ENCODE peak calls at places on chromosomes 3 and 15, in nine cellular contexts. One of them, this sample, is unnamed.

GRCh38 chr3:54079314-54079713 is 43.0 kb upstream of the CACNA2D3 start:
- DNase-seq in fibroblast of pulmonary artery: no peak
- DNase-seq in right atrium auricular region: no peak
- DNase-seq in fibroblast of lung: no peak
- DNase-seq in breast epithelium: no peak
- DNase-seq in dorsolateral prefrontal cortex: no peak
- DNase-seq in colonic mucosa: no peak
- DNase-seq in epithelial cell of esophagus: no peak
- DNase-seq in foreskin fibroblast: no peak
- DNase-seq in this sample: no peak

GRCh38 chr3:120425877-120426276 is 24.9 kb downstream of the FSTL1 start:
- DNase-seq in fibroblast of pulmonary artery: peak
- DNase-seq in right atrium auricular region: no peak
- DNase-seq in fibroblast of lung: peak
- DNase-seq in breast epithelium: no peak
- DNase-seq in dorsolateral prefrontal cortex: no peak
- DNase-seq in colonic mucosa: no peak
- DNase-seq in epithelial cell of esophagus: no peak
- DNase-seq in foreskin fibroblast: peak
- DNase-seq in this sample: peak

GRCh38 chr3:138195491-138195890 is 8.4 kb downstream of the ARMC8 start:
- DNase-seq in fibroblast of pulmonary artery: no peak
- DNase-seq in right atrium auricular region: no peak
- DNase-seq in fibroblast of lung: no peak
- DNase-seq in breast epithelium: no peak
- DNase-seq in dorsolateral prefrontal cortex: no peak
- DNase-seq in colonic mucosa: no peak
- DNase-seq in epithelial cell of esophagus: no peak
- DNase-seq in foreskin fibroblast: no peak
- DNase-seq in this sample: no peak

GRCh38 chr15:49883121-49883520 is 235.9 kb downstream of the ATP8B4 start:
- DNase-seq in fibroblast of pulmonary artery: no peak
- DNase-seq in right atrium auricular region: no peak
- DNase-seq in fibroblast of lung: no peak
- DNase-seq in breast epithelium: no peak
- DNase-seq in dorsolateral prefrontal cortex: no peak
- DNase-seq in colonic mucosa: no peak
- DNase-seq in epithelial cell of esophagus: no peak
- DNase-seq in foreskin fibroblast: no peak
- DNase-seq in this sample: no peak

GRCh38 chr15:77869021-77869895 is 208.3 kb downstream of the TBC1D2B start:
- DNase-seq in fibroblast of pulmonary artery: peak
- DNase-seq in right atrium auricular region: no peak
- DNase-seq in fibroblast of lung: no peak
- DNase-seq in breast epithelium: no peak
- DNase-seq in dorsolateral prefrontal cortex: peak
- DNase-seq in colonic mucosa: no peak
- DNase-seq in epithelial cell of esophagus: no peak
- DNase-seq in foreskin fibroblast: no peak
- DNase-seq in this sample: peak

GRCh38 chr15:42110367-42110766 is 16.0 kb upstream of the PLA2G4D start:
- DNase-seq in fibroblast of pulmonary artery: no peak
- DNase-seq in right atrium auricular region: no peak
- DNase-seq in fibroblast of lung: no peak
- DNase-seq in breast epithelium: no peak
- DNase-seq in dorsolateral prefrontal cortex: no peak
- DNase-seq in colonic mucosa: peak
- DNase-seq in epithelial cell of esophagus: peak
- DNase-seq in foreskin fibroblast: no peak
- DNase-seq in this sample: no peak

GRCh38 chr15:55196011-55196410 is 730 bp downstream of the RSL24D1 start:
- DNase-seq in fibroblast of pulmonary artery: peak
- DNase-seq in right atrium auricular region: no peak
- DNase-seq in fibroblast of lung: peak
- DNase-seq in breast epithelium: no peak
- DNase-seq in dorsolateral prefrontal cortex: no peak
- DNase-seq in colonic mucosa: peak
- DNase-seq in epithelial cell of esophagus: peak
- DNase-seq in foreskin fibroblast: no peak
- DNase-seq in this sample: peak

GRCh38 chr3:143901105-143901504 is 52.8 kb upstream of the SLC9A9 start:
- DNase-seq in fibroblast of pulmonary artery: peak
- DNase-seq in right atrium auricular region: no peak
- DNase-seq in fibroblast of lung: peak
- DNase-seq in breast epithelium: no peak
- DNase-seq in dorsolateral prefrontal cortex: no peak
- DNase-seq in colonic mucosa: no peak
- DNase-seq in epithelial cell of esophagus: peak
- DNase-seq in foreskin fibroblast: peak
- DNase-seq in this sample: peak

GRCh38 chr3:182182531-182182968 is 470.8 kb downstream of the SOX2 start:
- DNase-seq in fibroblast of pulmonary artery: no peak
- DNase-seq in right atrium auricular region: no peak
- DNase-seq in fibroblast of lung: no peak
- DNase-seq in breast epithelium: no peak
- DNase-seq in dorsolateral prefrontal cortex: no peak
- DNase-seq in colonic mucosa: no peak
- DNase-seq in epithelial cell of esophagus: peak
- DNase-seq in foreskin fibroblast: no peak
- DNase-seq in this sample: no peak

GRCh38 chr3:187041362-187042061 is 97.8 kb downstream of the RPL39L start:
- DNase-seq in fibroblast of pulmonary artery: peak
- DNase-seq in right atrium auricular region: no peak
- DNase-seq in fibroblast of lung: no peak
- DNase-seq in breast epithelium: no peak
- DNase-seq in dorsolateral prefrontal cortex: no peak
- DNase-seq in colonic mucosa: no peak
- DNase-seq in epithelial cell of esophagus: no peak
- DNase-seq in foreskin fibroblast: no peak
- DNase-seq in this sample: peak

GRCh38 chr3:46483799-46484198 is 14.0 kb upstream of the RTP3 start:
- DNase-seq in fibroblast of pulmonary artery: no peak
- DNase-seq in right atrium auricular region: no peak
- DNase-seq in fibroblast of lung: no peak
- DNase-seq in breast epithelium: no peak
- DNase-seq in dorsolateral prefrontal cortex: no peak
- DNase-seq in colonic mucosa: no peak
- DNase-seq in epithelial cell of esophagus: no peak
- DNase-seq in foreskin fibroblast: no peak
- DNase-seq in this sample: no peak
- TF ChIP-seq CTCF in fibroblast of pulmonary artery: no peak
- TF ChIP-seq CTCF in right atrium auricular region: no peak
- TF ChIP-seq CTCF in fibroblast of lung: no peak
- TF ChIP-seq CTCF in breast epithelium: no peak
- TF ChIP-seq CTCF in dorsolateral prefrontal cortex: no peak
- TF ChIP-seq CTCF in colonic mucosa: no peak
- TF ChIP-seq CTCF in epithelial cell of esophagus: no peak
- TF ChIP-seq CTCF in foreskin fibroblast: no peak
- TF ChIP-seq CTCF in this sample: peak

DNA sequence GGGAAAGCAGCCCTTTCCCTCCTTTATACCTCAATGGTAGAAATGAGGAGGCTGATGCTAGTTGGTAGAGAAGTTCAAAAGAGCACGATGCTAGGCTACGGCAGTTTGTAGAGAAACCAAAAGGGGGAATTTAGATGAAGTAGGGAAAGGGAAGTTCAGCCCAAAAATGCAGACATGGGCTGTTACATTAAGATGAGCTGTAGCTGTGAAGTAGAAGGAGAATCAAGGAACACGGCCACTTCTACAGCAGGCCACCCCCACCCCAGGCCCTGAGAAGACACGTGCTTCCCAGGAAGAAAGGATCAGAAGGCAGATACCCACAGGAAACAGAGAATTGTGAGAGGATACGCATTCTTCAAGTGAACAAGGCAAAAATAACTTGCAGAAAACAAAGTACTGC is 2.1 kb upstream of the PARP14 start:
- DNase-seq in fibroblast of pulmonary artery: no peak
- DNase-seq in right atrium auricular region: no peak
- DNase-seq in fibroblast of lung: no peak
- DNase-seq in breast epithelium: no peak
- DNase-seq in dorsolateral prefrontal cortex: no peak
- DNase-seq in colonic mucosa: no peak
- DNase-seq in epithelial cell of esophagus: no peak
- DNase-seq in foreskin fibroblast: no peak
- DNase-seq in this sample: no peak
- H3K4me3 ChIP-seq in fibroblast of pulmonary artery: no peak
- H3K4me3 ChIP-seq in right atrium auricular region: no peak
- H3K4me3 ChIP-seq in fibroblast of lung: no peak
- H3K4me3 ChIP-seq in breast epithelium: no peak
- H3K4me3 ChIP-seq in dorsolateral prefrontal cortex: no peak
- H3K4me3 ChIP-seq in colonic mucosa: no peak
- H3K4me3 ChIP-seq in epithelial cell of esophagus: no peak
- H3K4me3 ChIP-seq in foreskin fibroblast: no peak
- H3K4me3 ChIP-seq in this sample: no peak

GRCh38 chr3:125188955-125189354 is 23.6 kb downstream of the SLC12A8 start:
- DNase-seq in fibroblast of pulmonary artery: no peak
- DNase-seq in right atrium auricular region: no peak
- DNase-seq in fibroblast of lung: no peak
- DNase-seq in breast epithelium: no peak
- DNase-seq in dorsolateral prefrontal cortex: no peak
- DNase-seq in colonic mucosa: no peak
- DNase-seq in epithelial cell of esophagus: no peak
- DNase-seq in foreskin fibroblast: no peak
- DNase-seq in this sample: no peak

GRCh38 chr3:125187599-125187910 is 25.0 kb downstream of the SLC12A8 start:
- DNase-seq in fibroblast of pulmonary artery: no peak
- DNase-seq in right atrium auricular region: no peak
- DNase-seq in fibroblast of lung: no peak
- DNase-seq in breast epithelium: no peak
- DNase-seq in dorsolateral prefrontal cortex: no peak
- DNase-seq in colonic mucosa: no peak
- DNase-seq in epithelial cell of esophagus: peak
- DNase-seq in foreskin fibroblast: no peak
- DNase-seq in this sample: no peak

GRCh38 chr3:125186800-125187598 is 25.5 kb downstream of the SLC12A8 start:
- DNase-seq in fibroblast of pulmonary artery: no peak
- DNase-seq in right atrium auricular region: no peak
- DNase-seq in fibroblast of lung: no peak
- DNase-seq in breast epithelium: no peak
- DNase-seq in dorsolateral prefrontal cortex: no peak
- DNase-seq in colonic mucosa: no peak
- DNase-seq in epithelial cell of esophagus: no peak
- DNase-seq in foreskin fibroblast: no peak
- DNase-seq in this sample: no peak

GRCh38 chr3:125185758-125186245 is 26.7 kb downstream of the SLC12A8 start:
- DNase-seq in fibroblast of pulmonary artery: no peak
- DNase-seq in right atrium auricular region: no peak
- DNase-seq in fibroblast of lung: no peak
- DNase-seq in breast epithelium: no peak
- DNase-seq in dorsolateral prefrontal cortex: no peak
- DNase-seq in colonic mucosa: no peak
- DNase-seq in epithelial cell of esophagus: no peak
- DNase-seq in foreskin fibroblast: no peak
- DNase-seq in this sample: no peak

GRCh38 chr3:125186261-125186770 is 26.2 kb downstream of the SLC12A8 start:
- DNase-seq in fibroblast of pulmonary artery: peak
- DNase-seq in right atrium auricular region: no peak
- DNase-seq in fibroblast of lung: peak
- DNase-seq in breast epithelium: no peak
- DNase-seq in dorsolateral prefrontal cortex: peak
- DNase-seq in colonic mucosa: no peak
- DNase-seq in epithelial cell of esophagus: no peak
- DNase-seq in foreskin fibroblast: peak
- DNase-seq in this sample: peak
- TF ChIP-seq CTCF in fibroblast of pulmonary artery: no peak
- TF ChIP-seq CTCF in right atrium auricular region: no peak
- TF ChIP-seq CTCF in fibroblast of lung: no peak
- TF ChIP-seq CTCF in breast epithelium: no peak
- TF ChIP-seq CTCF in dorsolateral prefrontal cortex: no peak
- TF ChIP-seq CTCF in colonic mucosa: no peak
- TF ChIP-seq CTCF in epithelial cell of esophagus: no peak
- TF ChIP-seq CTCF in foreskin fibroblast: no peak
- TF ChIP-seq CTCF in this sample: no peak

DNA sequence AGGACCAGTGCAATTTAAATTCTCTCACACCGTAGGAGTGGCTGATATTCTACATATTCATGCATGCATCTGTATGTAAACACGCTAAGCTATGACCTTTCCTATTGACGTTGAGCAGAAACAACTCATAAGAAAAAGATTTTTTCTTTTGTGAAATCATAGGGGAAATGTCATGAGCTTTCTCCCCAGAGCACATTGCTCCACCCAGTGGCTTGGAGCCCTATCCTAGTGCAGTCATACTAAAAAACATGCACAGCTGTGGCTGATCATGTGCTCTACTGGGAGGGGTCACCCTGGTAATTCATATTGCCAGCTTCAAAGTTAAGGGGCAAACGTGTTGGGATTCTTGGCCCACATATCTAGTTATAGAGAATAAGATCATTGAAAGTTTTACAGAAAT is 1.8 kb upstream of the MESD start:
- DNase-seq in fibroblast of pulmonary artery: peak
- DNase-seq in right atrium auricular region: peak
- DNase-seq in fibroblast of lung: peak
- DNase-seq in breast epithelium: no peak
- DNase-seq in dorsolateral prefrontal cortex: peak
- DNase-seq in colonic mucosa: peak
- DNase-seq in epithelial cell of esophagus: peak
- DNase-seq in foreskin fibroblast: peak
- DNase-seq in this sample: peak
- H3K4me3 ChIP-seq in fibroblast of pulmonary artery: no peak
- H3K4me3 ChIP-seq in right atrium auricular region: no peak
- H3K4me3 ChIP-seq in fibroblast of lung: no peak
- H3K4me3 ChIP-seq in breast epithelium: no peak
- H3K4me3 ChIP-seq in dorsolateral prefrontal cortex: no peak
- H3K4me3 ChIP-seq in colonic mucosa: no peak
- H3K4me3 ChIP-seq in epithelial cell of esophagus: no peak
- H3K4me3 ChIP-seq in foreskin fibroblast: no peak
- H3K4me3 ChIP-seq in this sample: no peak

GRCh38 chr15:37995461-37996347 is 61.3 kb downstream of the TMCO5A start:
- DNase-seq in fibroblast of pulmonary artery: peak
- DNase-seq in right atrium auricular region: no peak
- DNase-seq in fibroblast of lung: peak
- DNase-seq in breast epithelium: no peak
- DNase-seq in dorsolateral prefrontal cortex: peak
- DNase-seq in colonic mucosa: no peak
- DNase-seq in epithelial cell of esophagus: peak
- DNase-seq in foreskin fibroblast: peak
- DNase-seq in this sample: peak
- TF ChIP-seq CTCF in fibroblast of pulmonary artery: peak
- TF ChIP-seq CTCF in right atrium auricular region: peak
- TF ChIP-seq CTCF in fibroblast of lung: peak
- TF ChIP-seq CTCF in breast epithelium: no peak
- TF ChIP-seq CTCF in dorsolateral prefrontal cortex: peak
- TF ChIP-seq CTCF in colonic mucosa: peak
- TF ChIP-seq CTCF in epithelial cell of esophagus: peak
- TF ChIP-seq CTCF in foreskin fibroblast: peak
- TF ChIP-seq CTCF in this sample: peak

DNA sequence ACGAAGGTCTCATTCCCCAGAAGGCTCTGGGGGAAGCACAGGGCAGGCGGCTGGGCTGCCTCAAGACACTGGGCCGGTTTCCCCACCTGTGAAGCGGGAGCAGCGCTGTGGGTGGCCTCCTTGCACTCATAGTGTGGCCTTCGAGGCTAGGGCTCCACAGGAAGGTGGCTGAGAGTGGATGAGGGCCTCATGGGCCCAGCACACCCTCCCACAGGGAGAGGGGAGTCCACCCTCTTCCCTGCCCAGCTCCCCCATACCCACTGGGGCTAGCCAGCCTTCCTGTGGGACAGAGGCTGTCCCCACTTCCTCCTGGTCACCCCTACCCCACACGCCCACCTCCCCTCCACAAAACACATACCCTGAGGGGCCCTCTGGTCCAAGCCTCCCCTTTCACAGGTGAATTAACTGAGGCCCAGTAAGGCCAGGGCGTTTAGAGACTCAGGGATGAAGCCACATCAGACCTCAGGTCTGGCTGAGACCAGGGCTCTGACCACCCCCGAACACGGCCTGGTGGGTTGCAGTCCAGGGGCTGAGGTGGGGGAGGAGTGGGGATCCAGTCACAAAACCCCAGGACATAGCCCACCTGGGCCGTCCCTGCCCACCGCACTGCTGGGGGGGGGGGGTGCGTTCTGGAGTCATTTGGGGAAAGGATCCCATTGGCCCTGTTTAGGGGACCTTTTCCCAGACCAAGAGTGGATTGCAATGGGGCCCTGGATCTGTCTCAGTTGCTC is 1.1 kb downstream of the ANPEP start:
- DNase-seq in fibroblast of pulmonary artery: no peak
- DNase-seq in right atrium auricular region: no peak
- DNase-seq in fibroblast of lung: no peak
- DNase-seq in breast epithelium: no peak
- DNase-seq in dorsolateral prefrontal cortex: no peak
- DNase-seq in colonic mucosa: no peak
- DNase-seq in epithelial cell of esophagus: no peak
- DNase-seq in foreskin fibroblast: no peak
- DNase-seq in this sample: no peak
- H3K4me3 ChIP-seq in fibroblast of pulmonary artery: peak
- H3K4me3 ChIP-seq in right atrium auricular region: no peak
- H3K4me3 ChIP-seq in fibroblast of lung: peak
- H3K4me3 ChIP-seq in breast epithelium: peak
- H3K4me3 ChIP-seq in dorsolateral prefrontal cortex: peak
- H3K4me3 ChIP-seq in colonic mucosa: no peak
- H3K4me3 ChIP-seq in epithelial cell of esophagus: no peak
- H3K4me3 ChIP-seq in foreskin fibroblast: peak
- H3K4me3 ChIP-seq in this sample: peak